ENCODE peak calls at places on chromosomes 6 and 20, in four cellular contexts. X is transverse colon, J is heart left ventricle, O is uterus. F is an unnamed sample.

GRCh38 chr6:11756292-11756691 is 22.3 kb downstream of the ADTRP start:
- DNase-seq in X (no peak), J (no peak), O (no peak), F (no peak)

GRCh38 chr6:35216832-35217811 is 3.4 kb downstream of the SCUBE3 start:
- DNase-seq in X (no peak), J (no peak), O (no peak), F (no peak)

GRCh38 chr20:52039746-52040145 is 151.8 kb downstream of the ZFP64 start:
- DNase-seq in X (no peak), J (no peak), O (no peak), F (no peak)

GRCh38 chr6:16762547-16763477 is 1.6 kb upstream of the ATXN1 start:
- DNase-seq in X (peak), J (peak), O (peak), F (peak)

GRCh38 chr6:43188426-43188825 is 6.4 kb downstream of the CUL9 start:
- DNase-seq in X (no peak), J (no peak), O (peak), F (no peak)

GRCh38 chr6:41426438-41426851 is 91.0 kb downstream of the NCR2 start:
- DNase-seq in X (no peak), J (no peak), O (no peak), F (no peak)

GRCh38 chr20:15220778-15221565 is 883.6 kb upstream of the FLRT3 start:
- DNase-seq in X (no peak), J (no peak), O (no peak), F (peak)

GRCh38 chr20:44586289-44586911 is 4.0 kb downstream of the PKIG start:
- DNase-seq in X (peak), J (no peak), O (no peak), F (no peak)

GRCh38 chr6:8218861-8219260 is 116.5 kb upstream of the EEF1E1 start:
- DNase-seq in X (no peak), J (no peak), O (no peak), F (no peak)

GRCh38 chr20:50572922-50573777 is 63.0 kb downstream of the PTPN1 start:
- DNase-seq in X (no peak), J (peak), O (no peak), F (no peak)

GRCh38 chr6:2594868-2595267 is 155.9 kb downstream of the MYLK4 start:
- DNase-seq in X (no peak), J (no peak), O (no peak), F (no peak)

GRCh38 chr20:17735206-17735804 is 35.5 kb downstream of the BANF2 start:
- DNase-seq in X (no peak), J (no peak), O (no peak), F (no peak)

GRCh38 chr6:158489441-158489840 is 70.5 kb upstream of the TMEM181 start:
- DNase-seq in X (no peak), J (no peak), O (no peak), F (no peak)

GRCh38 chr20:31476313-31476623 is 1.2 kb downstream of the REM1 start:
- DNase-seq in X (no peak), J (no peak), O (no peak), F (no peak)

GRCh38 chr20:50421356-50422340 is 88.5 kb upstream of the PTPN1 start:
- DNase-seq in X (no peak), J (no peak), O (no peak), F (no peak)

GRCh38 chr6:6825153-6825847 is 236.8 kb downstream of the LY86 start:
- DNase-seq in X (peak), J (no peak), O (no peak), F (peak)

GRCh38 chr20:8401491-8401890 is 269.4 kb downstream of the PLCB1 start:
- DNase-seq in X (no peak), J (no peak), O (no peak), F (no peak)

GRCh38 chr20:8394308-8394945 is 262.4 kb downstream of the PLCB1 start:
- DNase-seq in X (no peak), J (no peak), O (no peak), F (no peak)

GRCh38 chr20:8399963-8400362 is 267.9 kb downstream of the PLCB1 start:
- DNase-seq in X (no peak), J (no peak), O (no peak), F (no peak)

GRCh38 chr20:8400461-8400860 is 268.4 kb downstream of the PLCB1 start:
- DNase-seq in X (no peak), J (no peak), O (no peak), F (no peak)

GRCh38 chr20:8398289-8399051 is 266.4 kb downstream of the PLCB1 start:
- DNase-seq in X (no peak), J (no peak), O (no peak), F (no peak)
- TF ChIP-seq CTCF in X (no peak), J (no peak), O (no peak), F (no peak)

GRCh38 chr20:63627129-63627699 is 313 bp upstream of the GMEB2 start:
- DNase-seq in X (peak), J (peak), O (peak), F (peak)
- TF ChIP-seq POLR2A in X (peak), J (no peak), O (peak), F (no peak)

GRCh38 chr6:140855520-140855919 is 1277.2 kb upstream of the GJE1 start:
- DNase-seq in X (no peak), J (no peak), O (no peak), F (no peak)

GRCh38 chr6:140854363-140854762 is 1278.4 kb upstream of the GJE1 start:
- DNase-seq in X (no peak), J (no peak), O (no peak), F (no peak)

GRCh38 chr6:140858381-140858971 is 1274.2 kb upstream of the GJE1 start:
- DNase-seq in X (no peak), J (no peak), O (no peak), F (no peak)

DNA sequence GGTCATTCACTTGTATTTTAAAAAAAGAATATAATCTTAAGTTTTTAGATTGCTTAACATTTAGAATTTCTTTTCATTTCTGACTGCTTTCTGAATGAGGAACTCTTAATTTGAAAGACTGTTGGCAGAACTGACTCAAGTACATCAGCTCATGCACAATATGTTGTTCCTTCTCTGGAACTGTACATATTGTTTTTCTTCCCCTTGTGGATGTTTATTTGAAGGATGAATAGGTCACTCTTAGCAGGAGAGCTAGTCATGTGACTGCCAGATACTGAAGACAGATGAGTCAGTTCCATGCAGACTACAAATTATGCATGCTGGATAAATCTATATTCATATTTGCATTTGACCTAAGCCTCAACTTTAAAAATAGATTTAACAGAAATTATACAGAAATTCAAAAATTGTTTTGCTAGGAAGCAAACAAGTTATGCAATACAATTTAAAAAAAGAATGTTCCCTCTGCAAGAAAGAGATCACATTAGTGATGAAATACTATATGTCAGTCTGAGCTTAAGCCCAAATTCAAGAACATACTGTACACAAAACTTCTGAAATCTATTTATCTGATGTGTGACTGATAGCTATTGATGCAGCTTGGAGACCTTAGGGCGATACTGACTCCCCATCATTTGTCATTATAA is 1274.9 kb upstream of the GJE1 start:
- DNase-seq in X (no peak), J (no peak), O (no peak), F (no peak)
- H3K4me3 ChIP-seq in X (no peak), J (no peak), O (no peak), F (no peak)

GRCh38 chr6:131082335-131082734 is 19.3 kb upstream of the EPB41L2 start:
- DNase-seq in X (no peak), J (no peak), O (no peak), F (no peak)

GRCh38 chr6:131083687-131084086 is 20.6 kb upstream of the EPB41L2 start:
- DNase-seq in X (no peak), J (no peak), O (no peak), F (no peak)

GRCh38 chr6:131080084-131080483 is 17.0 kb upstream of the EPB41L2 start:
- DNase-seq in X (no peak), J (no peak), O (no peak), F (no peak)

DNA sequence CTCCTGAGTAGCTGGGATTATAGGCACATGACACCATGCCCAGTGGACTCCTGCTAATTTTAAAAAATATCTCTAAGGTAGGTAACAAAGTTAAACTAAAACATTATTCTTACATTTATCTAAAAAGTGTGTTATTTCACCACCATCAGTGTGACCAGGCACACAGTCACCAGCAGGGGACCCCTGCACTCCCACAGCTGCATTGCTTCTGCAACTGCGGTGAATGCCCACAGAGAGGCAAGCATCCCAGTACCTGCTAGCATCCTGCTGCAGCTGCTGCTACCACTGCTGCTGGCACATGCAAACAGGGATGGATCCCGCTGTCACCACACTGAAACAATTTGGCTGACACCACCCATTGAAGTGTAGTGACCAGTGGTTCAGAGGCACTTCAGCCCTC is 21.9 kb upstream of the EPB41L2 start:
- DNase-seq in X (no peak), J (no peak), O (no peak), F (no peak)
- TF ChIP-seq CTCF in X (no peak), J (no peak), O (no peak), F (no peak)

GRCh38 chr6:144215932-144216667 is 65.8 kb downstream of the STX11 start:
- DNase-seq in X (peak), J (peak), O (peak), F (peak)
- TF ChIP-seq POLR2A in X (peak), J (no peak), O (peak), F (no peak)

DNA sequence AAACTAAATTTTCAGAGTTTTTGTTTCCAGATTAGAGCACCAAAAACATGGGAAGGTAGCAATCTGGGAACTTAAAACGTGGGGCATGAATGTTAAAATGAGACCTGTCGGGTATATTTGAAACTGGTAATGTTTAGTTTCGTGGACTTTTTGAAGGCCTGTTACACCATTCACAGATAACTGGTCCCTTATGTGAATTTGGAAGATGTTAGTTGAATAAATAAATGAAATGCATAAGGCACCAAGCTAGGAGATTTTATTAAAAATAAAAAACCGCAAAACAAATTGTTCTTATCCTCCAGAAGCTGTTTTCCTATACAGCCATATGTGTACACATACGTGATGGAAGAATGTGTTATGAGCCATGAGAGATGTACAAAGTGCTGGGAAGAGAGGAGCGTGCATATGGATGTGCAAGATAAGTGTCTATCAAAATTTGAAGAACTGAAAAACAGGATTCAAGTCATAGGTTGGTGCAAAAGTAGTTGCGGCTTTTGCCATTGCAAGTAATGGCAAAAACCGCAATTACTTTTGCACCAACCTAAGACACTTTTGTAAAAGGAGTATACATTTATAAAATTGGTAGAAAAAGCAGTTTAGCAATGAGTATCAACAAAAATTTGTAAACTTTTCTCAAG is 700 bp upstream of the MCUR1 start:
- DNase-seq in X (no peak), J (no peak), O (no peak), F (no peak)
- H3K4me3 ChIP-seq in X (peak), J (peak), O (peak), F (peak)

DNA sequence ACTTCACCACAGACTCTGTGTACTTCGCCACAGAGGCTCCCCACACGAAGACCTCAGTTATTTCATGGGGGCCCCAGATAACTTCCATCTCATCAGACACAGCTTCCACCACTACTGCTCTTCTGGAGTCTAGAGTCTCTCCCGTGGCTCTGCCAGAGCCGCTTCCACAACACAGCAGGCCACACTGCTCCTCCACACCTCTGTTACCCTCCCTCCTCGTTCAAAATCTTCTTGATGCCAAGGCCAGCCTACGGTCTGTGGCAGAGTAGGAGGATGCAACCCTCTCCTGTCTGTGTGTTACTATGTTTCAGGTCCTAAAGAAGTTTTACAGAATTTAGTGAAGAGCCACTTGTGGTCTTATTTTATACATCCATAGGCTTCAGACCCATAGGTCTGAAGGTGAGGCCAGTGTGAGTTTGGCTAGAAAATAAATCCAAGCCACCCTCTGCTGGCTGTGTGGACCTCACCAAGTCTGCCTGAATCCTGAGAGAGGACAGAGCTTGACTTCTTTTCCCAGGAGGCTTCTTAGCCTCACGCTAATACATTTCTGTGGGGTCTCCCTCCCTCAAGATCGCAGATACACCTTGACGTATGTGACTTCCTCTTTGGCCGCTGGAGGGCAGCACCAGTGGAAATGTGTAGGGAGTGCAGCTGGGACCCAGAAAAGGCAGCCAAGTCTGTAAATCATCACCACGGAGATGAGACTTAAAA is 197.7 kb downstream of the FAXC start:
- DNase-seq in X (peak), J (peak), O (no peak), F (no peak)
- TF ChIP-seq CTCF in X (peak), J (peak), O (no peak), F (no peak)

GRCh38 chr6:44202332-44202971 is 14.3 kb upstream of the MYMX start:
- DNase-seq in X (no peak), J (no peak), O (no peak), F (no peak)

GRCh38 chr6:44199883-44200282 is 16.8 kb upstream of the MYMX start:
- DNase-seq in X (no peak), J (no peak), O (no peak), F (no peak)

GRCh38 chr6:44201200-44201599 is 15.5 kb upstream of the MYMX start:
- DNase-seq in X (peak), J (no peak), O (no peak), F (no peak)

GRCh38 chr6:44202972-44203750 is 13.6 kb upstream of the MYMX start:
- DNase-seq in X (no peak), J (no peak), O (no peak), F (no peak)

DNA sequence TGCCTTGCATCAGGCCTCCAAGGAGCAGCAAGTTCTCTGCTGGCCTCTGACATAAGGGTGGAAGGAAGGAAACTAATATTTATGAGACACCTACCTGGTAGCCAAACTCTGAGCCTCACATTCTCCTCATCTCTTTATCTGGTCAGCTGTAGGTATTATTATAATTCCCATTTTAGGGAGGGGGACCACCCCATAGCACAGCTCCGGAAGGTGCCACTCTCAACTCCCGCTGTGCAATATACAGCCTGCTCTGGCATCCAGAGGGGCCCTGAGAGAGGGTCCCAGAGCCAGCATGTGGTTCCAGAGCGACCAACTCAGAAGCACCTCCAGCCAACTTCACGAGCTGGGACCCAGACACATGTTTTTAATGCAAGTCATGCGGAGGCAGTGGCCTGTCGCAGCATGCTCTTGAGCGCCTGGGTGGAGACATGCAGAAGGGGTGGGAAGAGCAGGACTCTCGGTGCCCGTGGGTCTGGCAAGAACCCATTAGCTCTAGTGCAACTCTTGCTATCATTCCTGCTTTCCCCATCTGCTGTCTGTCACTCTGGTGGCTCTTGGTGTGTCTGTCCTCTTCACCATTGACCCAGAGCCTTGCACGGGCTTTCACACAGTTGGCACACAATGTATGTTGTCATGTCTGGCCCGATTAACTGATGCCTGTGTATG is 15.0 kb upstream of the MYMX start:
- DNase-seq in X (no peak), J (no peak), O (no peak), F (peak)
- TF ChIP-seq POLR2A in X (no peak), J (no peak), O (no peak), F (no peak)

GRCh38 chr20:53751394-53752368 is 158.0 kb upstream of the ZNF217 start:
- DNase-seq in X (peak), J (no peak), O (no peak), F (no peak)

GRCh38 chr20:53750827-53751393 is 157.3 kb upstream of the ZNF217 start:
- DNase-seq in X (peak), J (no peak), O (peak), F (no peak)

GRCh38 chr20:53752583-53752970 is 158.9 kb upstream of the ZNF217 start:
- DNase-seq in X (no peak), J (no peak), O (no peak), F (no peak)

GRCh38 chr20:53753880-53754459 is 160.3 kb upstream of the ZNF217 start:
- DNase-seq in X (no peak), J (no peak), O (no peak), F (no peak)

GRCh38 chr20:53752971-53753879 is 159.6 kb upstream of the ZNF217 start:
- DNase-seq in X (no peak), J (no peak), O (no peak), F (no peak)
- H3K4me3 ChIP-seq in X (no peak), J (no peak), O (no peak), F (no peak)